ENCODE peak calls at places on chromosomes 3 and 15, in six cellular contexts. One of them, this sample, is unnamed.

GRCh38 chr15:85804481-85805165 is 9.9 kb upstream of the KLHL25 start:
- DNase-seq in stomach: no peak
- DNase-seq in heart right ventricle: no peak
- DNase-seq in psoas muscle: no peak
- DNase-seq in IMR-90: no peak
- DNase-seq in WERI-Rb-1: no peak
- DNase-seq in this sample: no peak

GRCh38 chr3:195247086-195247862 is 23.7 kb downstream of the XXYLT1 start:
- DNase-seq in stomach: no peak
- DNase-seq in heart right ventricle: no peak
- DNase-seq in psoas muscle: no peak
- DNase-seq in IMR-90: no peak
- DNase-seq in WERI-Rb-1: no peak
- DNase-seq in this sample: peak; percentile 58

GRCh38 chr15:85479071-85479647 is 98.8 kb downstream of the AKAP13 start:
- DNase-seq in stomach: no peak
- DNase-seq in heart right ventricle: no peak
- DNase-seq in psoas muscle: no peak
- DNase-seq in IMR-90: peak; percentile 62
- DNase-seq in WERI-Rb-1: no peak
- DNase-seq in this sample: no peak

GRCh38 chr15:73631915-73632669 is 1.1 kb downstream of the NPTN start:
- DNase-seq in stomach: no peak
- DNase-seq in heart right ventricle: peak; percentile 62
- DNase-seq in psoas muscle: no peak
- DNase-seq in IMR-90: peak; percentile 59
- DNase-seq in WERI-Rb-1: no peak
- DNase-seq in this sample: no peak

GRCh38 chr15:82823049-82823448 is 13.6 kb downstream of the WHAMM start:
- DNase-seq in stomach: no peak
- DNase-seq in heart right ventricle: no peak
- DNase-seq in psoas muscle: no peak
- DNase-seq in IMR-90: no peak
- DNase-seq in WERI-Rb-1: no peak
- DNase-seq in this sample: no peak

GRCh38 chr15:101198820-101199219 is 53.0 kb downstream of the CHSY1 start:
- DNase-seq in stomach: no peak
- DNase-seq in heart right ventricle: no peak
- DNase-seq in psoas muscle: no peak
- DNase-seq in IMR-90: peak; percentile 48
- DNase-seq in WERI-Rb-1: no peak
- DNase-seq in this sample: no peak

GRCh38 chr3:196177967-196178366 is 33.2 kb downstream of the ZDHHC19 start:
- DNase-seq in stomach: no peak
- DNase-seq in heart right ventricle: no peak
- DNase-seq in psoas muscle: no peak
- DNase-seq in IMR-90: no peak
- DNase-seq in WERI-Rb-1: no peak
- DNase-seq in this sample: no peak

GRCh38 chr3:60967141-60967540 is 284.1 kb downstream of the FHIT start:
- DNase-seq in stomach: no peak
- DNase-seq in heart right ventricle: no peak
- DNase-seq in psoas muscle: no peak
- DNase-seq in IMR-90: no peak
- DNase-seq in WERI-Rb-1: no peak
- DNase-seq in this sample: no peak

GRCh38 chr15:35141743-35142356 is 56.8 kb upstream of the NANOGP8 start:
- DNase-seq in stomach: no peak
- DNase-seq in heart right ventricle: no peak
- DNase-seq in psoas muscle: no peak
- DNase-seq in IMR-90: peak; percentile 96
- DNase-seq in WERI-Rb-1: no peak
- DNase-seq in this sample: no peak

GRCh38 chr3:25856902-25857518 is 67.1 kb downstream of the OXSM start:
- DNase-seq in stomach: no peak
- DNase-seq in heart right ventricle: no peak
- DNase-seq in psoas muscle: no peak
- DNase-seq in IMR-90: peak; percentile 67
- DNase-seq in WERI-Rb-1: no peak
- DNase-seq in this sample: no peak

DNA sequence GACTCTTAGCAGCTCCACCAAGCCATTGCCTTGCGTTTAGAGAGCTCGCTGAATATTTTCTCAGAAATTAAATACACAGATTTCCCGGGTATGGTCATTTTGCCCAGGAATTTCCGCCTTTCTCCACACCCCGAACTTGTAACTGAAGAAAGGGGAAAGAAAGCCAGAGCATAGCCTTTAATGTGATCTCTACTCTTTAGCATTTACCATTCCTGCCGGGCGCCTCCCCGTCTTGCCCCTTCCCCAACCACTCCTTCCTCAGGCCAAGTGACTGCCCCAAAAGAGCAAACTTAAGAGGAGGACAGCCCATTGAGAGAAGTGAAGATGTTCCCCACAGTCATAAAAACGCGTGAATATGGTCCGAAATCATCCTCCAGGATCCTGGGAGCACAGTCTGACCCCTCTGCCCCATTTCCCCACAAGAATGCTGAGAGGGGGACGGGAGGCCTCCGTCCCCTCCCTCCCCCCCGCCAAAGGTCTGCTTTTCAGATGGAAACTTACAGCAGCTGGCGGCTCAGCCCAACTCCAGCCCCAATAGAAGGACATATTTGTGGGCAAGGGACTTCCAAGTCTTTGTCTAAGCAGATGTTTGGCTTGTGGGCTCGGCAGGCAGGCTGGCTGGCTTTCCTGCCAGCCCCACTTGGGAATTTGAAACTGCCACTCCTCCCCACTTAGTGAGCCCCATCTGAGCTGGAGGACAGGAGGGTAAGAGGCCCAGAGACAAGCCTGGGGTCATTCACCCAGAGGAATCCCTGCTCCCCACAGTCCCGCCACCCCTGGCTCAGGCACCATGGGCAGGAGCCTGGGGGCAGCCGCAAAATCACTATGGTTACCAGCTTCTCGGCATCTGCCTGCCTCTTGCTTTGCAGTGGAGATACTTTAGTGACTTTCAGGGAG is 53.4 kb downstream of the LMCD1 start:
- DNase-seq in stomach: no peak
- DNase-seq in heart right ventricle: no peak
- DNase-seq in psoas muscle: peak; percentile 56
- DNase-seq in IMR-90: peak; percentile 87
- DNase-seq in WERI-Rb-1: no peak
- DNase-seq in this sample: peak; percentile 43
- H3K27ac ChIP-seq in stomach: peak overlapping the region; percentile 47
- H3K27ac ChIP-seq in heart right ventricle: no peak overlapping the region
- H3K27ac ChIP-seq in psoas muscle: peak overlapping the region; percentile 76
- H3K27ac ChIP-seq in IMR-90: peak overlapping the region; percentile 90
- H3K27ac ChIP-seq in WERI-Rb-1: no peak overlapping the region
- H3K27ac ChIP-seq in this sample: peak overlapping the region; percentile 70

GRCh38 chr3:127955680-127956079 is 40.6 kb downstream of the KBTBD12 start:
- DNase-seq in stomach: no peak
- DNase-seq in heart right ventricle: no peak
- DNase-seq in psoas muscle: no peak
- DNase-seq in IMR-90: no peak
- DNase-seq in WERI-Rb-1: no peak
- DNase-seq in this sample: no peak
- H3K27ac ChIP-seq in stomach: no peak overlapping the region
- H3K27ac ChIP-seq in heart right ventricle: peak overlapping the region; percentile 70
- H3K27ac ChIP-seq in psoas muscle: peak overlapping the region; percentile 92
- H3K27ac ChIP-seq in IMR-90: no peak overlapping the region
- H3K27ac ChIP-seq in WERI-Rb-1: no peak overlapping the region
- H3K27ac ChIP-seq in this sample: no peak overlapping the region

DNA sequence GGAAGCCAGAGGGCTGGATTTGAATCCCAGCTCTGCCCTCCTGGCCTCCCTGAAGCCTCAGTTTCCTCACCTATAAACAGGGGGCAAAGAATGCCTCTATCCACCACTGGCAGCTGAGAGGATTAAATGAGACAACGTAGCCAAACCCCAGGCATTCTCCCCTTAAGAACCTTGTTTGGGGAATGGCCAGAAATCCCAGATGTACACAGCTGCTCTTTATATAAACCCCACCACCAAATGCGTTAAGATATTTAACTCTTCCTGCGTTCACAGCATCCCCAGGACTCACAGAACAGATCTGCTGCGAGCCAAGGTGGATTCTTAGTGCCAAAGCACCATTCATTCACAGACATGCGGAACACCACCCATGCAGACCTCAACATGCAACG is 5.3 kb downstream of the TLE3 start:
- DNase-seq in stomach: no peak
- DNase-seq in heart right ventricle: no peak
- DNase-seq in psoas muscle: no peak
- DNase-seq in IMR-90: peak; percentile 69
- DNase-seq in WERI-Rb-1: no peak
- DNase-seq in this sample: no peak
- H3K27ac ChIP-seq in stomach: peak overlapping the region; percentile 97
- H3K27ac ChIP-seq in heart right ventricle: no peak overlapping the region
- H3K27ac ChIP-seq in psoas muscle: no peak overlapping the region
- H3K27ac ChIP-seq in IMR-90: no peak overlapping the region
- H3K27ac ChIP-seq in WERI-Rb-1: peak overlapping the region; percentile 62
- H3K27ac ChIP-seq in this sample: no peak overlapping the region

GRCh38 chr3:48596157-48596556 is 1.0 kb upstream of the COL7A1 start:
- DNase-seq in stomach: no peak
- DNase-seq in heart right ventricle: no peak
- DNase-seq in psoas muscle: no peak
- DNase-seq in IMR-90: no peak
- DNase-seq in WERI-Rb-1: no peak
- DNase-seq in this sample: peak; percentile 41
- H3K27ac ChIP-seq in stomach: no peak overlapping the region
- H3K27ac ChIP-seq in heart right ventricle: peak overlapping the region; percentile 80
- H3K27ac ChIP-seq in psoas muscle: peak overlapping the region; percentile 94
- H3K27ac ChIP-seq in IMR-90: peak overlapping the region; percentile 94
- H3K27ac ChIP-seq in WERI-Rb-1: no peak overlapping the region
- H3K27ac ChIP-seq in this sample: no peak overlapping the region

GRCh38 chr3:58037141-58037910 is 29.1 kb downstream of the FLNB start:
- DNase-seq in stomach: no peak
- DNase-seq in heart right ventricle: no peak
- DNase-seq in psoas muscle: no peak
- DNase-seq in IMR-90: no peak
- DNase-seq in WERI-Rb-1: no peak
- DNase-seq in this sample: no peak
- H3K27ac ChIP-seq in stomach: no peak overlapping the region
- H3K27ac ChIP-seq in heart right ventricle: no peak overlapping the region
- H3K27ac ChIP-seq in psoas muscle: no peak overlapping the region
- H3K27ac ChIP-seq in IMR-90: no peak overlapping the region
- H3K27ac ChIP-seq in WERI-Rb-1: no peak overlapping the region
- H3K27ac ChIP-seq in this sample: no peak overlapping the region

DNA sequence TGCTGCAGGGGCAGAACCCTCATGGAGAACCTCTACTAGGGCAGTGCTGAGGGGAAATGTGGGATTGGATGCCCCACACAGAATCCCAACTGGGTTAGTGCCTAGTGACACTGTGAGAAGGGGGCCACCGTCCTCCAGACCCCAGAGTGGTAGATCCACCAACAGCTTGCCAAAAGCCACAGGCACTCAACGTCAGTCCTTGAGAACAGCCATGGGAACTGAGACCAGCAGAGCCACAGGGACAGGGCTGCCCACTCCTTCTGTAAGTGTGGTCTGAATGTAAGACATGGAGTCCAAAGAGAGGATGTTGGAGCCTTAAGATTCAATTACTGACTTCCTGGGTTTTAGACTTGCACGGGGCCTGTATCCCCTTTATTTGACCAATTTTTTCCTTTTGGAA is 1451.5 kb downstream of the SI start:
- DNase-seq in stomach: no peak
- DNase-seq in heart right ventricle: no peak
- DNase-seq in psoas muscle: no peak
- DNase-seq in IMR-90: no peak
- DNase-seq in WERI-Rb-1: no peak
- DNase-seq in this sample: no peak
- H3K27ac ChIP-seq in stomach: no peak overlapping the region
- H3K27ac ChIP-seq in heart right ventricle: no peak overlapping the region
- H3K27ac ChIP-seq in psoas muscle: no peak overlapping the region
- H3K27ac ChIP-seq in IMR-90: no peak overlapping the region
- H3K27ac ChIP-seq in WERI-Rb-1: no peak overlapping the region
- H3K27ac ChIP-seq in this sample: no peak overlapping the region

DNA sequence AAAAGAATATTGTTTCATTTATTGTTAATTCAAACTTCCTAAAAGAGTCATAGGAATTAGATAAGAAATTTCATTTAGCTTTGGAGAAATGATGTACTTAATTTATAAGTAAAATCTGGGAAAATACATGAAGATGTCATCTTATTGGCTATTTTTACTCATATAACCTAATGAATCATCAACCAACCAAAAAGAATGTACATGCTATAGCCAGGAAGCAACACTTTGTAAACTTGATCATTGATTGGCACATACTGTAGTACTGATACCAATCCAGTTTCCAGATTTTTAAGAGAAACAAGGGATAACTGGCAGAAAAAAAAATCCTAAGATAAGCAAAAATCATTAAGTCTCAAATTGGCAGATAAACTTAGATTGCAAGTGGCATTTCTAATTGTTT is 207.9 kb upstream of the CDIN1 start:
- DNase-seq in stomach: no peak
- DNase-seq in heart right ventricle: no peak
- DNase-seq in psoas muscle: no peak
- DNase-seq in IMR-90: peak; percentile 47
- DNase-seq in WERI-Rb-1: no peak
- DNase-seq in this sample: no peak
- H3K27ac ChIP-seq in stomach: no peak overlapping the region
- H3K27ac ChIP-seq in heart right ventricle: no peak overlapping the region
- H3K27ac ChIP-seq in psoas muscle: no peak overlapping the region
- H3K27ac ChIP-seq in IMR-90: no peak overlapping the region
- H3K27ac ChIP-seq in WERI-Rb-1: no peak overlapping the region
- H3K27ac ChIP-seq in this sample: no peak overlapping the region

GRCh38 chr3:46517782-46518181 is 20.0 kb downstream of the RTP3 start:
- DNase-seq in stomach: no peak
- DNase-seq in heart right ventricle: no peak
- DNase-seq in psoas muscle: no peak
- DNase-seq in IMR-90: no peak
- DNase-seq in WERI-Rb-1: no peak
- DNase-seq in this sample: no peak
- H3K27ac ChIP-seq in stomach: no peak overlapping the region
- H3K27ac ChIP-seq in heart right ventricle: no peak overlapping the region
- H3K27ac ChIP-seq in psoas muscle: no peak overlapping the region
- H3K27ac ChIP-seq in IMR-90: no peak overlapping the region
- H3K27ac ChIP-seq in WERI-Rb-1: no peak overlapping the region
- H3K27ac ChIP-seq in this sample: no peak overlapping the region

DNA sequence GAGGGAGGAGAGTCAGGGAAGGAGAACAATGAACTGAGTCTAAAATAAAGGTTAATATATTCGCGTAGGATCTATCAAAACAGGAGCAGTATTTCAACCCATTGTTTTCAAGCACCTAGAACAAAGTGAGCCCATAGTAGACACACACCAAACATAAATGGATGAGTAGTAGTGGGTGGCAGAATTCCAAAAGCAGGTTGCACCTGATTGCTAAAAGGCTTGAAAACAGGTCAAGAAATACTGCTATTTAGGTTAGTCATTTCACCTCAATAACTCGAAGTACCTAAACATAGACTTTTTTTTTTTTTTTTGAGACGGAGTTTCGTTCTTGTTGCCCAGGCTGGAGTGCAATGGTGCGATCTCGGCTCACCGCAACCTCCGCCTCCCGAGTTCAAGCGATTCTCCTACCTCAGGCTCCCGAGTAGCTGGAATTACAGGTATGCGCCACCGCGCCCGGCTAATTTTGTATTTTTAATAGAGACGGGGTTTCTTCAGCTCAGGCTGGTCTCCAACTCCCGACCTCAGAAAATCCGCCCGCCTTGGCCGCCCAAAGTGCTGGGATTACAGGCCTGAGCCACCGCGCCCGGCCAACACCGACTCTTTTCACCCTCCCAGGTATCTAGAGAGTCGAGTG is 855 bp upstream of the ABHD5 start:
- DNase-seq in stomach: no peak
- DNase-seq in heart right ventricle: no peak
- DNase-seq in psoas muscle: no peak
- DNase-seq in IMR-90: no peak
- DNase-seq in WERI-Rb-1: no peak
- DNase-seq in this sample: no peak
- H3K27ac ChIP-seq in stomach: peak overlapping the region; percentile 94
- H3K27ac ChIP-seq in heart right ventricle: peak overlapping the region; percentile 94
- H3K27ac ChIP-seq in psoas muscle: peak overlapping the region; percentile 87
- H3K27ac ChIP-seq in IMR-90: peak overlapping the region; percentile 31
- H3K27ac ChIP-seq in WERI-Rb-1: peak overlapping the region; percentile 95
- H3K27ac ChIP-seq in this sample: peak overlapping the region; percentile 97